ENCODE peak calls at places on chromosome 14, in five cellular contexts. F is activated naive CD4-positive, alpha-beta T cell treated with anti-CD3 and anti-CD28 coated beads for 36 hours; E is naive B cell; Z is PC-3; O is COLO829. P is an unnamed sample.

GRCh38 chr14:87815121-87815520 is 177.9 kb downstream of the GALC start:
- DNase-seq in F (no peak), E (no peak), Z (no peak), O (no peak), P (no peak)

GRCh38 chr14:93003945-93004698 is 81.2 kb downstream of the CHGA start:
- DNase-seq in Z (no peak), O (no peak), E (no peak), F (no peak), P (no peak)

GRCh38 chr14:21063479-21063878 is 5.9 kb downstream of the RNASE8 start:
- DNase-seq in F (no peak), E (no peak), Z (peak; percentile 43), O (no peak), P (no peak)

GRCh38 chr14:70660967-70661871 is 19.5 kb downstream of the TTC9 start:
- DNase-seq in Z (no peak), O (no peak), F (peak; percentile 82), E (peak; percentile 62), P (peak; percentile 71)

GRCh38 chr14:60648169-60648933 is 926 bp downstream of the SIX1 start:
- DNase-seq in O (no peak), E (no peak), F (no peak), Z (peak; percentile 51), P (peak; percentile 12)

GRCh38 chr14:89484445-89484844 is 67.4 kb upstream of the FOXN3 start:
- DNase-seq in F (no peak), E (no peak), O (no peak), Z (no peak), P (no peak)

GRCh38 chr14:50559990-50560928 is at the start of gene ATL1:
- DNase-seq in F (peak; percentile 61), E (peak; percentile 51), Z (peak; percentile 68), O (no peak), P (peak; percentile 64)

GRCh38 chr14:68894802-68895201 is 84.3 kb downstream of the ACTN1 start:
- DNase-seq in F (no peak), O (no peak), E (no peak), Z (no peak), P (no peak)

GRCh38 chr14:52988153-52988552 is 37.3 kb upstream of the FERMT2 start:
- DNase-seq in F (no peak), Z (no peak), E (no peak), O (no peak), P (no peak)

GRCh38 chr14:93587330-93587729 is 156.6 kb downstream of the UNC79 start:
- DNase-seq in F (no peak), O (no peak), E (no peak), Z (peak; percentile 60), P (no peak)

GRCh38 chr14:49858383-49858782 is 5.8 kb upstream of the NEMF start:
- DNase-seq in F (no peak), E (no peak), O (no peak), Z (no peak), P (peak; percentile 38)

GRCh38 chr14:92635031-92635430 is 113.4 kb downstream of the LGMN start:
- DNase-seq in F (no peak), Z (no peak), O (no peak), E (no peak), P (no peak)

GRCh38 chr14:56004807-56005579 is 113.2 kb upstream of the PELI2 start:
- DNase-seq in O (no peak), E (no peak), F (peak; percentile 57), Z (no peak), P (peak; percentile 46)

GRCh38 chr14:99598774-99599173 is 5.2 kb downstream of the CCDC85C start:
- DNase-seq in E (no peak), F (no peak), Z (no peak), O (no peak), P (no peak)

GRCh38 chr14:98404811-98405210 is 867.2 kb downstream of the BCL11B start:
- DNase-seq in E (no peak), Z (no peak), F (no peak), O (no peak), P (no peak)

GRCh38 chr14:105496831-105497591 is 6.0 kb downstream of the TEDC1 start:
- DNase-seq in E (no peak), O (no peak), F (no peak), Z (no peak), P (no peak)

GRCh38 chr14:78170203-78170602 is at the start of gene NRXN3:
- DNase-seq in O (no peak), F (no peak), E (no peak), Z (no peak), P (no peak)

GRCh38 chr14:59376691-59377090 is 88.5 kb downstream of the GPR135 start:
- DNase-seq in E (no peak), Z (no peak), O (no peak), F (no peak), P (no peak)

GRCh38 chr14:36452850-36453249 is 67.2 kb downstream of the NKX2-1 start:
- DNase-seq in O (no peak), F (no peak), Z (no peak), E (no peak), P (no peak)

P was measured in activated CD4-positive, alpha-beta memory T cell treated with anti-CD3 and anti-CD28 coated beads for 36 hours.